ENCODE peak calls at places on chromosomes 1 and 21, in five cellular contexts. V is GM23248, Q is HCT116, X is fibroblast of lung, N is IMR-90. O is an unnamed sample. For H3K9me3, the result is how much of the 10 kb centered on the place peaks cover.

GRCh38 chr1:112762541-112763141 is 47.5 kb upstream of the PPM1J start:
- DNase-seq in V (peak), Q (no peak), N (peak), X (no peak), O (peak)

GRCh38 chr1:47656719-47657685 is 219.2 kb downstream of the FOXD2 start:
- DNase-seq in X (peak), V (peak), Q (no peak), N (peak), O (no peak)

GRCh38 chr1:65830306-65830705 is 37.6 kb downstream of the PDE4B start:
- DNase-seq in X (no peak), V (no peak), Q (no peak), N (peak), O (no peak)

GRCh38 chr1:230170153-230170547 is 103.1 kb downstream of the GALNT2 start:
- DNase-seq in V (no peak), X (no peak), N (no peak), Q (no peak), O (no peak)

GRCh38 chr1:1058921-1059493 is 15.1 kb downstream of the RNF223 start:
- DNase-seq in X (no peak), Q (no peak), V (peak), N (no peak), O (peak)

GRCh38 chr1:204102719-204103118 is 29.8 kb downstream of the SOX13 start:
- DNase-seq in N (no peak), X (no peak), Q (peak), V (peak), O (no peak)

GRCh38 chr1:53592985-53593757 is 134.0 kb downstream of the DMRTB1 start:
- DNase-seq in Q (no peak), N (no peak), V (no peak), X (no peak), O (no peak)

GRCh38 chr1:30763654-30764248 is 6.2 kb upstream of the LAPTM5 start:
- DNase-seq in Q (no peak), N (peak), X (peak), V (peak), O (peak)

GRCh38 chr1:246907472-246907871 is 24.3 kb downstream of the AHCTF1 start:
- DNase-seq in X (peak), Q (peak), N (peak), V (peak), O (peak)

GRCh38 chr1:64976361-64976760 is 10.0 kb upstream of the JAK1 start:
- DNase-seq in Q (no peak), X (no peak), V (no peak), N (no peak), O (no peak)

GRCh38 chr1:160399544-160400283 is 650 bp upstream of the VANGL2 start:
- DNase-seq in Q (no peak), N (no peak), X (no peak), V (no peak), O (no peak)

GRCh38 chr21:42063578-42064521 is 7.3 kb upstream of the UMODL1 start:
- DNase-seq in N (no peak), X (no peak), Q (no peak), V (no peak), O (no peak)

GRCh38 chr1:25831569-25832196 is 11.9 kb downstream of the MTFR1L start:
- DNase-seq in N (no peak), Q (no peak), V (no peak), X (no peak), O (no peak)

GRCh38 chr1:214718724-214719123 is 115.7 kb downstream of the CENPF start:
- DNase-seq in N (peak), V (peak), Q (no peak), X (no peak), O (peak)

GRCh38 chr1:100400332-100400933 is 48.1 kb downstream of the CDC14A start:
- DNase-seq in N (no peak), X (no peak), Q (no peak), V (no peak), O (no peak)

GRCh38 chr1:203378529-203379271 is 27.8 kb upstream of the FMOD start:
- DNase-seq in Q (no peak), V (no peak), N (peak), X (peak), O (peak)

GRCh38 chr21:32826317-32827167 is 55.0 kb upstream of the PAXBP1 start:
- DNase-seq in Q (peak), X (peak), V (peak), N (peak), O (peak)

GRCh38 chr1:228302086-228302485 is 94.2 kb downstream of the OBSCN start:
- DNase-seq in V (no peak), Q (no peak), X (no peak), N (no peak), O (no peak)

GRCh38 chr1:228298471-228298870 is 90.6 kb downstream of the OBSCN start:
- DNase-seq in V (no peak), X (no peak), Q (no peak), N (no peak), O (no peak)

GRCh38 chr1:228299211-228299610 is 91.4 kb downstream of the OBSCN start:
- DNase-seq in Q (no peak), V (no peak), X (no peak), N (no peak), O (no peak)

GRCh38 chr1:228297822-228298221 is 90.0 kb downstream of the OBSCN start:
- DNase-seq in N (no peak), Q (no peak), X (no peak), V (no peak), O (no peak)

GRCh38 chr1:228299901-228300300 is 92.1 kb downstream of the OBSCN start:
- DNase-seq in V (no peak), N (no peak), X (no peak), Q (no peak), O (no peak)
- H3K9me3 ChIP-seq in V (under half), N (under half), X (under half), Q (under half), O (half or more)

GRCh38 chr1:147083919-147084272 is 88.4 kb downstream of the PRKAB2 start:
- DNase-seq in X (no peak), V (no peak), Q (no peak), N (no peak), O (no peak)
- H3K9ac ChIP-seq in X (no peak), V (peak), Q (no peak), N (no peak), O (peak)

GRCh38 chr1:174326278-174326677 is 121.5 kb upstream of the GPR52 start:
- DNase-seq in X (no peak), Q (no peak), V (no peak), N (no peak), O (no peak)

GRCh38 chr1:174324493-174324892 is 123.3 kb upstream of the GPR52 start:
- DNase-seq in V (no peak), Q (no peak), N (no peak), X (no peak), O (no peak)

GRCh38 chr1:174324939-174325338 is 122.8 kb upstream of the GPR52 start:
- DNase-seq in N (no peak), X (no peak), Q (no peak), V (no peak), O (no peak)

DNA sequence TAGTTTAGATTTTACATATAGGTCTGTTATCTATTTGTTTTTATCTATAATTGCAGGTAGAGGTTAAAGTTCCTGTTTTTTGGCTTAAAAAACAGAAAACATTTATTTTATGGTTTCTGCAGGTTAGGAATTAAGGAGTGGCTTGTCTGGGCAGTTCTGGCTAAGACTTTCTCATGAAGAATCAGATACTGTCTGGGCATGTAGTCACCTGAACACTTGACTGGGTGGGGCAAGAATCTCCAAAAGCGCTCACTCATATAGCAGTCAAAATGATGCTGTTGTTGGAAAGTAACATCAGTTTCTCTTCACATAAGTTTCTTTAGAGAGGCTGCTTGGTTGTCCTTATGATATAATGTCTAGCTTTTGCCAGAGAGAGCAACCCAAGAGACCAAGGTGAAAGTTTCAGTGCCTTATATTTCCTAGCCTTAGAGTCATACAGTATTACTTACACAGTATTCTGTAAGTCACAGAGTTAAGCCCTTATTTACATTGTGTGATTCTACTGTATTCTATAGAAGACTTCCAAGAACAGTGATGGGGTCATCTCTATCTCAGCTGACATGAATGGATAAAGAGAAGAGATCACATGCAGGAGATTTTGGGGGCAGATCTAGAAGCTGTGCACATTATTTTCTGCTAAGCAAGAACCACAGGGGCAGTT is 125.4 kb upstream of the GPR52 start:
- DNase-seq in Q (no peak), N (no peak), X (no peak), V (no peak), O (no peak)
- H3K9me3 ChIP-seq in Q (under half), N (under half), X (under half), V (under half), O (under half)

GRCh38 chr1:13588946-13589345 is 5.3 kb downstream of the PDPN start:
- DNase-seq in N (no peak), X (no peak), Q (no peak), V (no peak), O (no peak)
- H3K9ac ChIP-seq in N (no peak), X (no peak), Q (no peak), V (no peak), O (no peak)

DNA sequence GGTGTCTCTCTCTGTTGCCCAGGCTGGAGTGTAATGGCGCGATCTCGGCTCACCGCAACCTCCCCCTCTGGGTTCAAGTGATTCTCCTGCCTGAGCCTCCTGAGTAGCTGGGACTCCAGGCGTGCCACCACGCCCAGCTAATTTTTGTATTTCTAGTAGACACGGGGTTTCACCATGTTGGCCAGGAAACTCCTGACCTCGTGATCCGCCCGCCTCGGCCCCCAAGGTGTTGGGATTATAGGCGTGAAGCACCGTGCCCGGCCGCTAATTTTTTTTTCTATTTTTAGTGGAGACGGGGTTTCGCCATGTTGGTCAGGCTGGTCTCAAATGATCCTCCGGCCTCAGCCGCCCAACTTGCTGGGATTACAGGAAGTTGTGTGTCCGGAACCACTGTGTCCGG is 597 bp downstream of the HORMAD1 start:
- DNase-seq in X (no peak), Q (no peak), N (no peak), V (no peak), O (no peak)
- H3K9me3 ChIP-seq in X (under half), Q (under half), N (under half), V (under half), O (under half)

GRCh38 chr1:12166834-12167492 is at the start of gene TNFRSF1B:
- DNase-seq in Q (no peak), V (peak), N (peak), X (no peak), O (peak)

GRCh38 chr1:12168451-12169160 is 1.8 kb downstream of the TNFRSF1B start:
- DNase-seq in V (no peak), Q (no peak), N (no peak), X (no peak), O (no peak)

GRCh38 chr1:12169442-12170135 is 2.8 kb downstream of the TNFRSF1B start:
- DNase-seq in V (no peak), Q (no peak), X (no peak), N (no peak), O (no peak)

GRCh38 chr1:12165342-12165741 is 1.4 kb upstream of the TNFRSF1B start:
- DNase-seq in V (no peak), X (no peak), Q (no peak), N (no peak), O (no peak)

DNA sequence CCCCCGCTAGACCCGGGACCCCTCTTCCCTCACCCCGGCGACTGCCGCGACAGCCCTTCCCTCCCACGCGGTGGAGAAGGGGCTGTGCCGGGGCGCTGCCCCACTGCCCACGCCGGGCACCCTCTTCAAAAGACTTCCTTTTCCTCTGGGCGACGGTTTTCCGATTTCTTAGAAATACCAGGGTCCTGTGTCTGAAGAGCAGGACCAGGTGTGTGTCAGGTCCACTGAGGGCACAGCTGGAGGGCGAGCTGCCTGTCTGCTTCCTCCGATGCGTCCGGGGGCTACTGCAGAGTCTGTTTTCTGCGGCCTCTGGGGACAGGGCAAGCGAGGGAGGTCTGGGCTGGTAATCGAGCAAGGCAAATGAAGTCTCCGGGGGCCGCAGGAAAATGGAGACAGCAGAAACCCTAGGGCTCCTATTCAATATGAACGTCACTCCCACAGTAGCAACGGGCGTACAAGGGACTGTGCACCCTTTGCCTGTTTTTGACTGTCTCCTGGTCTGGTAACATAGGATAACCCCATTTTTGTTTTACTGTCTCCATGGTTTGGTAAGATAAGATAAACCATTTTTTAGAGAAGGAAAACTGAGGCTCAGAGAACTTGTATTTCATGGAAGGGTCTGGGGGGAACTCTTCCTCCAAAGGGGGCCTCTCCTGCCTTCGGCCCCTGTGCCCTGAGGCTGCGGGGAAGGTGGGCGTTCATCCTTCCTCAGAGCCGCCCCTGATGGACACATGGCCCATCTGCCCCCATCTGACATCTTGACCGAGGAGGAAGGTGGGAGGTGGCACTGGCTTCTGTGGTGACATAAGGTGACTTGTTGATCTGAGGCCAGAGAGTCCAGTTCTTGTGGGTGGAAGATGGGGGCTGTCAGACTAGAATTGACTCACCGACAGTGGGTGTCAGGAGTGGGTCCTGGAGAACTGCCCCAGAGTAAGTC is 970 bp downstream of the TNFRSF1B start:
- DNase-seq in N (no peak), V (no peak), X (no peak), Q (no peak), O (no peak)
- H3K9ac ChIP-seq in N (peak), V (peak), X (peak), Q (no peak), O (peak)